ENCODE peak calls at places on chromosomes 4 and X, in five cellular contexts. B is stromal cell of bone marrow, K is Karpas-422, Q is renal cortical epithelial cell, L is A549. H is an unnamed sample.

GRCh38 chr4:55255171-55255570 is 90.9 kb upstream of the SRD5A3 start:
- DNase-seq in B (peak), K (no peak), Q (no peak), L (no peak), H (no peak)

GRCh38 chr4:8478371-8478770 is 37.8 kb downstream of the TRMT44 start:
- DNase-seq in B (no peak), K (no peak), Q (no peak), L (no peak), H (no peak)

GRCh38 chr4:57426779-57427395 is 316.7 kb upstream of the IGFBP7 start:
- DNase-seq in B (peak), K (peak), Q (peak), L (peak), H (peak)

GRCh38 chr4:70623301-70623700 is 5.2 kb upstream of the ENAM start:
- DNase-seq in B (no peak), K (no peak), Q (no peak), L (no peak), H (no peak)

GRCh38 chr4:47071863-47072441 is 40.6 kb downstream of the GABRB1 start:
- DNase-seq in B (peak), K (no peak), Q (peak), L (no peak), H (peak)

GRCh38 chrX:133880032-133880443 is 105.4 kb downstream of the GPC3 start:
- DNase-seq in B (no peak), K (no peak), Q (no peak), L (no peak), H (no peak)

GRCh38 chrX:56786889-56787733 is 58.1 kb downstream of the NBDY start:
- DNase-seq in B (no peak), K (no peak), Q (no peak), L (no peak), H (no peak)

GRCh38 chrX:1444896-1445480 is 7.7 kb downstream of the ASMTL start:
- DNase-seq in B (no peak), K (no peak), Q (no peak), L (no peak), H (no peak)

GRCh38 chr4:82423245-82424054 is 6.8 kb downstream of the HNRNPDL start:
- DNase-seq in B (no peak), K (no peak), Q (peak), L (no peak), H (peak)

GRCh38 chr4:172726001-172726423 is 442.6 kb upstream of the GALNT7 start:
- DNase-seq in B (no peak), K (no peak), Q (peak), L (peak), H (peak)

GRCh38 chr4:5791654-5792053 is 80.7 kb downstream of the EVC start:
- DNase-seq in B (no peak), K (no peak), Q (no peak), L (no peak), H (no peak)

GRCh38 chr4:183098080-183098722 is 856 bp upstream of the WWC2 start:
- DNase-seq in B (no peak), K (no peak), Q (no peak), L (peak), H (no peak)

GRCh38 chrX:41336447-41336846 is 2.5 kb downstream of the DDX3X start:
- DNase-seq in B (no peak), K (no peak), Q (no peak), L (no peak), H (no peak)

GRCh38 chrX:123184199-123184857 is at the start of gene GRIA3:
- DNase-seq in B (no peak), K (no peak), Q (no peak), L (no peak), H (peak)

GRCh38 chrX:15512401-15512965 is 11.9 kb downstream of the BMX start:
- DNase-seq in B (no peak), K (peak), Q (no peak), L (no peak), H (peak)

GRCh38 chr4:20253799-20254409 is 2.2 kb downstream of the SLIT2 start:
- DNase-seq in B (no peak), K (no peak), Q (no peak), L (no peak), H (no peak)

GRCh38 chr4:177064116-177064515 is 245.6 kb upstream of the NEIL3 start:
- DNase-seq in B (no peak), K (no peak), Q (no peak), L (no peak), H (no peak)

GRCh38 chrX:74505437-74505836 is 84.1 kb downstream of the SLC16A2 start:
- DNase-seq in B (no peak), K (no peak), Q (no peak), L (no peak), H (no peak)

GRCh38 chrX:154712781-154713391 is 38.0 kb downstream of the GAB3 start:
- DNase-seq in B (no peak), K (no peak), Q (peak), L (no peak), H (peak)

GRCh38 chr4:140094701-140095420 is 59.1 kb downstream of the MAML3 start:
- DNase-seq in B (no peak), K (peak), Q (no peak), L (no peak), H (no peak)

GRCh38 chr4:17068396-17068795 is 170.0 kb upstream of the LDB2 start:
- DNase-seq in B (peak), K (no peak), Q (no peak), L (no peak), H (peak)

GRCh38 chr4:4666693-4667642 is 125.1 kb upstream of the STX18 start:
- DNase-seq in B (no peak), K (no peak), Q (no peak), L (no peak), H (no peak)